ENCODE peak calls at places on chromosome 20, in eight cellular contexts. One of them, this sample, is unnamed.

GRCh38 chr20:33819456-33819855 is 8.3 kb downstream of the CHMP4B start:
- DNase-seq in lower lobe of right lung: no peak
- DNase-seq in AG10803: no peak
- DNase-seq in mesothelial cell of epicardium: no peak
- DNase-seq in endothelial cell: no peak
- DNase-seq in astrocyte of the cerebellum: no peak
- DNase-seq in BE2C: no peak
- DNase-seq in A673: no peak
- DNase-seq in this sample: no peak

GRCh38 chr20:33862709-33863403 is 51.7 kb downstream of the CHMP4B start:
- DNase-seq in lower lobe of right lung: peak
- DNase-seq in AG10803: peak
- DNase-seq in mesothelial cell of epicardium: peak
- DNase-seq in endothelial cell: peak
- DNase-seq in astrocyte of the cerebellum: peak
- DNase-seq in BE2C: peak
- DNase-seq in A673: peak
- DNase-seq in this sample: peak

GRCh38 chr20:51176846-51177245 is 153.9 kb upstream of the KCNG1 start:
- DNase-seq in lower lobe of right lung: no peak
- DNase-seq in AG10803: no peak
- DNase-seq in mesothelial cell of epicardium: no peak
- DNase-seq in endothelial cell: no peak
- DNase-seq in astrocyte of the cerebellum: peak
- DNase-seq in BE2C: no peak
- DNase-seq in A673: no peak
- DNase-seq in this sample: no peak

GRCh38 chr20:62730481-62730880 is 21.8 kb downstream of the NTSR1 start:
- DNase-seq in lower lobe of right lung: peak
- DNase-seq in AG10803: no peak
- DNase-seq in mesothelial cell of epicardium: no peak
- DNase-seq in endothelial cell: no peak
- DNase-seq in astrocyte of the cerebellum: no peak
- DNase-seq in BE2C: no peak
- DNase-seq in A673: no peak
- DNase-seq in this sample: no peak

GRCh38 chr20:9807176-9807575 is 31.7 kb downstream of the PAK5 start:
- DNase-seq in lower lobe of right lung: no peak
- DNase-seq in AG10803: no peak
- DNase-seq in mesothelial cell of epicardium: no peak
- DNase-seq in endothelial cell: no peak
- DNase-seq in astrocyte of the cerebellum: no peak
- DNase-seq in BE2C: no peak
- DNase-seq in A673: no peak
- DNase-seq in this sample: no peak

GRCh38 chr20:48632017-48632824 is 195.6 kb downstream of the PREX1 start:
- DNase-seq in lower lobe of right lung: peak
- DNase-seq in AG10803: no peak
- DNase-seq in mesothelial cell of epicardium: no peak
- DNase-seq in endothelial cell: no peak
- DNase-seq in astrocyte of the cerebellum: no peak
- DNase-seq in BE2C: no peak
- DNase-seq in A673: no peak
- DNase-seq in this sample: no peak

GRCh38 chr20:13526551-13526950 is 112.2 kb downstream of the TASP1 start:
- DNase-seq in lower lobe of right lung: no peak
- DNase-seq in AG10803: no peak
- DNase-seq in mesothelial cell of epicardium: no peak
- DNase-seq in endothelial cell: no peak
- DNase-seq in astrocyte of the cerebellum: no peak
- DNase-seq in BE2C: no peak
- DNase-seq in A673: no peak
- DNase-seq in this sample: no peak

GRCh38 chr20:47269309-47270165 is 87.0 kb downstream of the ZMYND8 start:
- DNase-seq in lower lobe of right lung: no peak
- DNase-seq in AG10803: peak
- DNase-seq in mesothelial cell of epicardium: no peak
- DNase-seq in endothelial cell: no peak
- DNase-seq in astrocyte of the cerebellum: no peak
- DNase-seq in BE2C: no peak
- DNase-seq in A673: no peak
- DNase-seq in this sample: no peak

GRCh38 chr20:9460518-9460917 is 53.9 kb upstream of the LAMP5 start:
- DNase-seq in lower lobe of right lung: no peak
- DNase-seq in AG10803: peak
- DNase-seq in mesothelial cell of epicardium: no peak
- DNase-seq in endothelial cell: no peak
- DNase-seq in astrocyte of the cerebellum: peak
- DNase-seq in BE2C: no peak
- DNase-seq in A673: peak
- DNase-seq in this sample: no peak

GRCh38 chr20:3795511-3796468 is at the start of gene CDC25B:
- DNase-seq in lower lobe of right lung: peak
- DNase-seq in AG10803: peak
- DNase-seq in mesothelial cell of epicardium: peak
- DNase-seq in endothelial cell: peak
- DNase-seq in astrocyte of the cerebellum: peak
- DNase-seq in BE2C: peak
- DNase-seq in A673: peak
- DNase-seq in this sample: peak

GRCh38 chr20:50401587-50402343 is 108.4 kb upstream of the PTPN1 start:
- DNase-seq in lower lobe of right lung: no peak
- DNase-seq in AG10803: no peak
- DNase-seq in mesothelial cell of epicardium: no peak
- DNase-seq in endothelial cell: no peak
- DNase-seq in astrocyte of the cerebellum: no peak
- DNase-seq in BE2C: no peak
- DNase-seq in A673: no peak
- DNase-seq in this sample: no peak

GRCh38 chr20:18284805-18285533 is 3.4 kb upstream of the ZNF133 start:
- DNase-seq in lower lobe of right lung: no peak
- DNase-seq in AG10803: no peak
- DNase-seq in mesothelial cell of epicardium: no peak
- DNase-seq in endothelial cell: no peak
- DNase-seq in astrocyte of the cerebellum: no peak
- DNase-seq in BE2C: no peak
- DNase-seq in A673: no peak
- DNase-seq in this sample: no peak

GRCh38 chr20:18689557-18689956 is 101.7 kb downstream of the DTD1 start:
- DNase-seq in lower lobe of right lung: no peak
- DNase-seq in AG10803: no peak
- DNase-seq in mesothelial cell of epicardium: no peak
- DNase-seq in endothelial cell: no peak
- DNase-seq in astrocyte of the cerebellum: no peak
- DNase-seq in BE2C: no peak
- DNase-seq in A673: no peak
- DNase-seq in this sample: no peak

GRCh38 chr20:7924692-7925091 is 15.6 kb downstream of the HAO1 start:
- DNase-seq in lower lobe of right lung: no peak
- DNase-seq in AG10803: peak
- DNase-seq in mesothelial cell of epicardium: no peak
- DNase-seq in endothelial cell: no peak
- DNase-seq in astrocyte of the cerebellum: peak
- DNase-seq in BE2C: no peak
- DNase-seq in A673: peak
- DNase-seq in this sample: no peak

GRCh38 chr20:3473324-3473723 is 2.5 kb downstream of the ATRN start:
- DNase-seq in lower lobe of right lung: no peak
- DNase-seq in AG10803: no peak
- DNase-seq in mesothelial cell of epicardium: no peak
- DNase-seq in endothelial cell: no peak
- DNase-seq in astrocyte of the cerebellum: no peak
- DNase-seq in BE2C: no peak
- DNase-seq in A673: no peak
- DNase-seq in this sample: no peak

GRCh38 chr20:64104667-64105451 is 2.5 kb downstream of the NPBWR2 start:
- DNase-seq in lower lobe of right lung: peak
- DNase-seq in AG10803: no peak
- DNase-seq in mesothelial cell of epicardium: no peak
- DNase-seq in endothelial cell: no peak
- DNase-seq in astrocyte of the cerebellum: no peak
- DNase-seq in BE2C: peak
- DNase-seq in A673: no peak
- DNase-seq in this sample: peak

GRCh38 chr20:44963325-44964215 is 2.7 kb upstream of the STK4 start:
- DNase-seq in lower lobe of right lung: no peak
- DNase-seq in AG10803: no peak
- DNase-seq in mesothelial cell of epicardium: no peak
- DNase-seq in endothelial cell: no peak
- DNase-seq in astrocyte of the cerebellum: no peak
- DNase-seq in BE2C: no peak
- DNase-seq in A673: no peak
- DNase-seq in this sample: no peak

GRCh38 chr20:19815553-19815991 is 57.5 kb downstream of the RIN2 start:
- DNase-seq in lower lobe of right lung: no peak
- DNase-seq in AG10803: peak
- DNase-seq in mesothelial cell of epicardium: no peak
- DNase-seq in endothelial cell: no peak
- DNase-seq in astrocyte of the cerebellum: peak
- DNase-seq in BE2C: no peak
- DNase-seq in A673: peak
- DNase-seq in this sample: no peak

GRCh38 chr20:49694450-49695071 is 19.1 kb downstream of the B4GALT5 start:
- DNase-seq in lower lobe of right lung: no peak
- DNase-seq in AG10803: no peak
- DNase-seq in mesothelial cell of epicardium: no peak
- DNase-seq in endothelial cell: peak
- DNase-seq in astrocyte of the cerebellum: no peak
- DNase-seq in BE2C: no peak
- DNase-seq in A673: no peak
- DNase-seq in this sample: no peak

GRCh38 chr20:10984899-10985298 is 311.1 kb upstream of the JAG1 start:
- DNase-seq in lower lobe of right lung: no peak
- DNase-seq in AG10803: no peak
- DNase-seq in mesothelial cell of epicardium: no peak
- DNase-seq in endothelial cell: no peak
- DNase-seq in astrocyte of the cerebellum: no peak
- DNase-seq in BE2C: no peak
- DNase-seq in A673: no peak
- DNase-seq in this sample: no peak

GRCh38 chr20:48409216-48409615 is 418.6 kb downstream of the PREX1 start:
- DNase-seq in lower lobe of right lung: no peak
- DNase-seq in AG10803: no peak
- DNase-seq in mesothelial cell of epicardium: no peak
- DNase-seq in endothelial cell: no peak
- DNase-seq in astrocyte of the cerebellum: no peak
- DNase-seq in BE2C: no peak
- DNase-seq in A673: no peak
- DNase-seq in this sample: no peak

GRCh38 chr20:9214676-9215075 is 145.8 kb downstream of the PLCB4 start:
- DNase-seq in lower lobe of right lung: no peak
- DNase-seq in AG10803: peak
- DNase-seq in mesothelial cell of epicardium: no peak
- DNase-seq in endothelial cell: no peak
- DNase-seq in astrocyte of the cerebellum: peak
- DNase-seq in BE2C: no peak
- DNase-seq in A673: no peak
- DNase-seq in this sample: no peak

GRCh38 chr20:43530321-43531090 is 23.0 kb downstream of the L3MBTL1 start:
- DNase-seq in lower lobe of right lung: no peak
- DNase-seq in AG10803: no peak
- DNase-seq in mesothelial cell of epicardium: no peak
- DNase-seq in endothelial cell: no peak
- DNase-seq in astrocyte of the cerebellum: no peak
- DNase-seq in BE2C: no peak
- DNase-seq in A673: no peak
- DNase-seq in this sample: no peak

GRCh38 chr20:19823971-19824370 is 65.9 kb downstream of the RIN2 start:
- DNase-seq in lower lobe of right lung: no peak
- DNase-seq in AG10803: no peak
- DNase-seq in mesothelial cell of epicardium: no peak
- DNase-seq in endothelial cell: no peak
- DNase-seq in astrocyte of the cerebellum: no peak
- DNase-seq in BE2C: no peak
- DNase-seq in A673: peak
- DNase-seq in this sample: peak

GRCh38 chr20:61115627-61116026 is 136.4 kb upstream of the CDH4 start:
- DNase-seq in lower lobe of right lung: no peak
- DNase-seq in AG10803: no peak
- DNase-seq in mesothelial cell of epicardium: no peak
- DNase-seq in endothelial cell: no peak
- DNase-seq in astrocyte of the cerebellum: no peak
- DNase-seq in BE2C: no peak
- DNase-seq in A673: no peak
- DNase-seq in this sample: peak

GRCh38 chr20:50928469-50928868 is 2.8 kb downstream of the ADNP start:
- DNase-seq in lower lobe of right lung: no peak
- DNase-seq in AG10803: no peak
- DNase-seq in mesothelial cell of epicardium: no peak
- DNase-seq in endothelial cell: no peak
- DNase-seq in astrocyte of the cerebellum: no peak
- DNase-seq in BE2C: no peak
- DNase-seq in A673: no peak
- DNase-seq in this sample: no peak

GRCh38 chr20:35006009-35006408 is 50.3 kb downstream of the MYH7B start:
- DNase-seq in lower lobe of right lung: peak
- DNase-seq in AG10803: no peak
- DNase-seq in mesothelial cell of epicardium: no peak
- DNase-seq in endothelial cell: no peak
- DNase-seq in astrocyte of the cerebellum: no peak
- DNase-seq in BE2C: peak
- DNase-seq in A673: no peak
- DNase-seq in this sample: no peak

GRCh38 chr20:56249244-56249955 is 868 bp downstream of the MC3R start:
- DNase-seq in lower lobe of right lung: no peak
- DNase-seq in AG10803: no peak
- DNase-seq in mesothelial cell of epicardium: no peak
- DNase-seq in endothelial cell: no peak
- DNase-seq in astrocyte of the cerebellum: no peak
- DNase-seq in BE2C: peak
- DNase-seq in A673: peak
- DNase-seq in this sample: peak
- TF ChIP-seq CTCF in lower lobe of right lung: peak
- TF ChIP-seq CTCF in AG10803: peak
- TF ChIP-seq CTCF in mesothelial cell of epicardium: no peak
- TF ChIP-seq CTCF in endothelial cell: no peak
- TF ChIP-seq CTCF in astrocyte of the cerebellum: peak
- TF ChIP-seq CTCF in BE2C: peak
- TF ChIP-seq CTCF in A673: peak
- TF ChIP-seq CTCF in this sample: no peak

GRCh38 chr20:6157345-6157744 is 34.5 kb upstream of the FERMT1 start:
- DNase-seq in lower lobe of right lung: no peak
- DNase-seq in AG10803: no peak
- DNase-seq in mesothelial cell of epicardium: no peak
- DNase-seq in endothelial cell: no peak
- DNase-seq in astrocyte of the cerebellum: no peak
- DNase-seq in BE2C: no peak
- DNase-seq in A673: peak
- DNase-seq in this sample: no peak
- TF ChIP-seq CTCF in lower lobe of right lung: no peak
- TF ChIP-seq CTCF in AG10803: no peak
- TF ChIP-seq CTCF in mesothelial cell of epicardium: no peak
- TF ChIP-seq CTCF in endothelial cell: no peak
- TF ChIP-seq CTCF in astrocyte of the cerebellum: no peak
- TF ChIP-seq CTCF in BE2C: peak
- TF ChIP-seq CTCF in A673: peak
- TF ChIP-seq CTCF in this sample: no peak

GRCh38 chr20:53594068-53595017 is 704 bp upstream of the ZNF217 start:
- DNase-seq in lower lobe of right lung: peak
- DNase-seq in AG10803: peak
- DNase-seq in mesothelial cell of epicardium: peak
- DNase-seq in endothelial cell: peak
- DNase-seq in astrocyte of the cerebellum: peak
- DNase-seq in BE2C: peak
- DNase-seq in A673: peak
- DNase-seq in this sample: peak
- TF ChIP-seq CTCF in lower lobe of right lung: peak
- TF ChIP-seq CTCF in AG10803: no peak
- TF ChIP-seq CTCF in mesothelial cell of epicardium: no peak
- TF ChIP-seq CTCF in endothelial cell: peak
- TF ChIP-seq CTCF in astrocyte of the cerebellum: no peak
- TF ChIP-seq CTCF in BE2C: no peak
- TF ChIP-seq CTCF in A673: no peak
- TF ChIP-seq CTCF in this sample: peak

GRCh38 chr20:56171087-56172012 is 77.2 kb upstream of the MC3R start:
- DNase-seq in lower lobe of right lung: no peak
- DNase-seq in AG10803: no peak
- DNase-seq in mesothelial cell of epicardium: no peak
- DNase-seq in endothelial cell: no peak
- DNase-seq in astrocyte of the cerebellum: no peak
- DNase-seq in BE2C: peak
- DNase-seq in A673: peak
- DNase-seq in this sample: no peak
- TF ChIP-seq CTCF in lower lobe of right lung: peak
- TF ChIP-seq CTCF in AG10803: no peak
- TF ChIP-seq CTCF in mesothelial cell of epicardium: no peak
- TF ChIP-seq CTCF in endothelial cell: no peak
- TF ChIP-seq CTCF in astrocyte of the cerebellum: peak
- TF ChIP-seq CTCF in BE2C: peak
- TF ChIP-seq CTCF in A673: peak
- TF ChIP-seq CTCF in this sample: peak